ENCODE peak calls at places on chromosomes 11 and 22, in eight cellular contexts. One of them, this sample, is unnamed.

GRCh38 chr11:27246925-27247324 is 116.1 kb downstream of the CCDC34 start:
- DNase-seq in dermis blood vessel endothelial cell: no peak
- DNase-seq in AG10803: no peak
- DNase-seq in activated T-helper 1 cell treated with anti-CD3 and anti-CD28 coated beads, Interleukin-2, amount 50 U/mL, for 16 hours: no peak
- DNase-seq in GM04504: no peak
- DNase-seq in right atrium auricular region: no peak
- DNase-seq in RPMI7951: no peak
- DNase-seq in IMR-90: no peak
- DNase-seq in this sample: no peak

GRCh38 chr11:128911701-128912100 is 20.5 kb downstream of the KCNJ5 start:
- DNase-seq in activated T-helper 1 cell treated with anti-CD3 and anti-CD28 coated beads, Interleukin-2, amount 50 U/mL, for 16 hours: no peak
- DNase-seq in RPMI7951: no peak
- DNase-seq in dermis blood vessel endothelial cell: no peak
- DNase-seq in GM04504: no peak
- DNase-seq in IMR-90: no peak
- DNase-seq in AG10803: no peak
- DNase-seq in right atrium auricular region: no peak
- DNase-seq in this sample: no peak

GRCh38 chr22:36548606-36549005 is 19.6 kb upstream of the EIF3D start:
- DNase-seq in AG10803: no peak
- DNase-seq in GM04504: no peak
- DNase-seq in activated T-helper 1 cell treated with anti-CD3 and anti-CD28 coated beads, Interleukin-2, amount 50 U/mL, for 16 hours: no peak
- DNase-seq in IMR-90: no peak
- DNase-seq in right atrium auricular region: no peak
- DNase-seq in RPMI7951: no peak
- DNase-seq in dermis blood vessel endothelial cell: no peak
- DNase-seq in this sample: no peak

GRCh38 chr22:30005213-30005857 is 74.9 kb upstream of the HORMAD2 start:
- DNase-seq in GM04504: peak
- DNase-seq in AG10803: peak
- DNase-seq in dermis blood vessel endothelial cell: peak
- DNase-seq in IMR-90: peak
- DNase-seq in RPMI7951: peak
- DNase-seq in activated T-helper 1 cell treated with anti-CD3 and anti-CD28 coated beads, Interleukin-2, amount 50 U/mL, for 16 hours: peak
- DNase-seq in right atrium auricular region: peak
- DNase-seq in this sample: peak

GRCh38 chr11:21511835-21512440 is 680.9 kb upstream of the ANO5 start:
- DNase-seq in dermis blood vessel endothelial cell: peak
- DNase-seq in activated T-helper 1 cell treated with anti-CD3 and anti-CD28 coated beads, Interleukin-2, amount 50 U/mL, for 16 hours: no peak
- DNase-seq in AG10803: peak
- DNase-seq in RPMI7951: peak
- DNase-seq in IMR-90: no peak
- DNase-seq in right atrium auricular region: no peak
- DNase-seq in GM04504: no peak
- DNase-seq in this sample: no peak

GRCh38 chr11:44632466-44633123 is 67.1 kb downstream of the CD82 start:
- DNase-seq in RPMI7951: peak
- DNase-seq in IMR-90: no peak
- DNase-seq in activated T-helper 1 cell treated with anti-CD3 and anti-CD28 coated beads, Interleukin-2, amount 50 U/mL, for 16 hours: no peak
- DNase-seq in dermis blood vessel endothelial cell: peak
- DNase-seq in AG10803: no peak
- DNase-seq in right atrium auricular region: peak
- DNase-seq in GM04504: no peak
- DNase-seq in this sample: no peak

GRCh38 chr22:38204784-38205183 is 3.0 kb downstream of the MAFF start:
- DNase-seq in activated T-helper 1 cell treated with anti-CD3 and anti-CD28 coated beads, Interleukin-2, amount 50 U/mL, for 16 hours: no peak
- DNase-seq in GM04504: no peak
- DNase-seq in IMR-90: no peak
- DNase-seq in AG10803: no peak
- DNase-seq in RPMI7951: no peak
- DNase-seq in right atrium auricular region: no peak
- DNase-seq in dermis blood vessel endothelial cell: no peak
- DNase-seq in this sample: no peak

GRCh38 chr11:95605271-95605940 is 184.2 kb downstream of the FAM76B start:
- DNase-seq in GM04504: no peak
- DNase-seq in RPMI7951: no peak
- DNase-seq in dermis blood vessel endothelial cell: no peak
- DNase-seq in activated T-helper 1 cell treated with anti-CD3 and anti-CD28 coated beads, Interleukin-2, amount 50 U/mL, for 16 hours: no peak
- DNase-seq in right atrium auricular region: no peak
- DNase-seq in IMR-90: no peak
- DNase-seq in AG10803: no peak
- DNase-seq in this sample: no peak

GRCh38 chr11:76783294-76783900 is at the start of gene TSKU:
- DNase-seq in RPMI7951: peak
- DNase-seq in activated T-helper 1 cell treated with anti-CD3 and anti-CD28 coated beads, Interleukin-2, amount 50 U/mL, for 16 hours: no peak
- DNase-seq in IMR-90: no peak
- DNase-seq in GM04504: no peak
- DNase-seq in AG10803: no peak
- DNase-seq in dermis blood vessel endothelial cell: peak
- DNase-seq in right atrium auricular region: no peak
- DNase-seq in this sample: no peak